ENCODE peak calls at places on chromosomes 7 and 10, in eight cellular contexts. One of them, this sample, is unnamed.

GRCh38 chr7:37031571-37032257 is 307.4 kb upstream of the AOAH start:
- DNase-seq in Calu3: peak
- DNase-seq in tibial nerve: peak
- DNase-seq in fibroblast of mammary gland: peak
- DNase-seq in AG09319: peak
- DNase-seq in AG04450: peak
- DNase-seq in thoracic aorta: peak
- DNase-seq in IMR-90: peak
- DNase-seq in this sample: peak

GRCh38 chr7:7014827-7015610 is 167.3 kb upstream of the C1GALT1 start:
- DNase-seq in AG04450: no peak
- DNase-seq in IMR-90: no peak
- DNase-seq in fibroblast of mammary gland: no peak
- DNase-seq in tibial nerve: no peak
- DNase-seq in Calu3: no peak
- DNase-seq in AG09319: no peak
- DNase-seq in thoracic aorta: no peak
- DNase-seq in this sample: no peak

GRCh38 chr7:6248581-6248980 is 23.8 kb downstream of the CYTH3 start:
- DNase-seq in thoracic aorta: no peak
- DNase-seq in AG09319: no peak
- DNase-seq in fibroblast of mammary gland: peak
- DNase-seq in AG04450: peak
- DNase-seq in Calu3: no peak
- DNase-seq in IMR-90: peak
- DNase-seq in tibial nerve: no peak
- DNase-seq in this sample: peak

GRCh38 chr10:59252491-59252890 is 76.0 kb downstream of the PHYHIPL start:
- DNase-seq in thoracic aorta: no peak
- DNase-seq in tibial nerve: no peak
- DNase-seq in Calu3: no peak
- DNase-seq in fibroblast of mammary gland: no peak
- DNase-seq in AG09319: no peak
- DNase-seq in IMR-90: no peak
- DNase-seq in AG04450: no peak
- DNase-seq in this sample: no peak

GRCh38 chr10:63707254-63707910 is 186.2 kb downstream of the REEP3 start:
- DNase-seq in IMR-90: peak
- DNase-seq in thoracic aorta: no peak
- DNase-seq in Calu3: peak
- DNase-seq in AG09319: peak
- DNase-seq in AG04450: peak
- DNase-seq in tibial nerve: peak
- DNase-seq in fibroblast of mammary gland: peak
- DNase-seq in this sample: peak

GRCh38 chr10:78381072-78381471 is 347.4 kb downstream of the RPS24 start:
- DNase-seq in tibial nerve: no peak
- DNase-seq in AG09319: no peak
- DNase-seq in Calu3: no peak
- DNase-seq in IMR-90: no peak
- DNase-seq in AG04450: no peak
- DNase-seq in thoracic aorta: no peak
- DNase-seq in fibroblast of mammary gland: no peak
- DNase-seq in this sample: no peak

GRCh38 chr10:5046410-5046809 is 42.8 kb upstream of the AKR1C2 start:
- DNase-seq in fibroblast of mammary gland: no peak
- DNase-seq in Calu3: no peak
- DNase-seq in tibial nerve: no peak
- DNase-seq in thoracic aorta: no peak
- DNase-seq in AG04450: no peak
- DNase-seq in IMR-90: no peak
- DNase-seq in AG09319: no peak
- DNase-seq in this sample: no peak

GRCh38 chr7:101112233-101112632 is 14.7 kb upstream of the SERPINE1 start:
- DNase-seq in Calu3: no peak
- DNase-seq in fibroblast of mammary gland: peak
- DNase-seq in tibial nerve: peak
- DNase-seq in AG09319: no peak
- DNase-seq in thoracic aorta: no peak
- DNase-seq in AG04450: no peak
- DNase-seq in IMR-90: no peak
- DNase-seq in this sample: peak

GRCh38 chr10:3532644-3533043 is 252.4 kb downstream of the KLF6 start:
- DNase-seq in IMR-90: no peak
- DNase-seq in Calu3: peak
- DNase-seq in AG04450: no peak
- DNase-seq in AG09319: no peak
- DNase-seq in tibial nerve: no peak
- DNase-seq in fibroblast of mammary gland: no peak
- DNase-seq in thoracic aorta: no peak
- DNase-seq in this sample: peak

GRCh38 chr7:103048833-103049232 is 25.8 kb downstream of the FBXL13 start:
- DNase-seq in tibial nerve: no peak
- DNase-seq in fibroblast of mammary gland: peak
- DNase-seq in AG04450: no peak
- DNase-seq in IMR-90: peak
- DNase-seq in Calu3: no peak
- DNase-seq in AG09319: no peak
- DNase-seq in thoracic aorta: no peak
- DNase-seq in this sample: peak

GRCh38 chr7:128217030-128217805 is 23.9 kb upstream of the LEP start:
- DNase-seq in AG04450: no peak
- DNase-seq in Calu3: no peak
- DNase-seq in AG09319: no peak
- DNase-seq in fibroblast of mammary gland: peak
- DNase-seq in thoracic aorta: no peak
- DNase-seq in tibial nerve: no peak
- DNase-seq in IMR-90: peak
- DNase-seq in this sample: peak

GRCh38 chr10:36373424-36374096 is 731.5 kb upstream of the FZD8 start:
- DNase-seq in Calu3: no peak
- DNase-seq in thoracic aorta: no peak
- DNase-seq in fibroblast of mammary gland: no peak
- DNase-seq in AG09319: no peak
- DNase-seq in tibial nerve: no peak
- DNase-seq in IMR-90: no peak
- DNase-seq in AG04450: no peak
- DNase-seq in this sample: no peak

GRCh38 chr10:108544500-108545120 is 1378.7 kb downstream of the XPNPEP1 start:
- DNase-seq in tibial nerve: peak
- DNase-seq in IMR-90: peak
- DNase-seq in Calu3: peak
- DNase-seq in AG09319: peak
- DNase-seq in AG04450: no peak
- DNase-seq in fibroblast of mammary gland: peak
- DNase-seq in thoracic aorta: no peak
- DNase-seq in this sample: peak

GRCh38 chr7:77202544-77202976 is 2.9 kb upstream of the FGL2 start:
- DNase-seq in AG04450: no peak
- DNase-seq in IMR-90: no peak
- DNase-seq in Calu3: no peak
- DNase-seq in AG09319: no peak
- DNase-seq in fibroblast of mammary gland: no peak
- DNase-seq in thoracic aorta: no peak
- DNase-seq in tibial nerve: no peak
- DNase-seq in this sample: no peak

GRCh38 chr7:4234498-4234855 is 447.6 kb upstream of the FOXK1 start:
- DNase-seq in IMR-90: no peak
- DNase-seq in AG04450: no peak
- DNase-seq in fibroblast of mammary gland: no peak
- DNase-seq in tibial nerve: no peak
- DNase-seq in Calu3: no peak
- DNase-seq in thoracic aorta: no peak
- DNase-seq in AG09319: no peak
- DNase-seq in this sample: no peak

GRCh38 chr7:98357751-98358161 is 43.1 kb downstream of the BAIAP2L1 start:
- DNase-seq in thoracic aorta: no peak
- DNase-seq in AG04450: no peak
- DNase-seq in AG09319: no peak
- DNase-seq in fibroblast of mammary gland: peak
- DNase-seq in tibial nerve: no peak
- DNase-seq in IMR-90: peak
- DNase-seq in Calu3: peak
- DNase-seq in this sample: peak

GRCh38 chr10:71271626-71272025 is 47.4 kb upstream of the SLC29A3 start:
- DNase-seq in Calu3: no peak
- DNase-seq in IMR-90: peak
- DNase-seq in AG09319: no peak
- DNase-seq in AG04450: no peak
- DNase-seq in tibial nerve: no peak
- DNase-seq in thoracic aorta: no peak
- DNase-seq in fibroblast of mammary gland: no peak
- DNase-seq in this sample: no peak

GRCh38 chr10:62017141-62017870 is 115.8 kb downstream of the ARID5B start:
- DNase-seq in tibial nerve: no peak
- DNase-seq in Calu3: no peak
- DNase-seq in AG09319: peak
- DNase-seq in thoracic aorta: no peak
- DNase-seq in fibroblast of mammary gland: peak
- DNase-seq in IMR-90: no peak
- DNase-seq in AG04450: no peak
- DNase-seq in this sample: no peak

GRCh38 chr10:32077896-32078295 is 21.7 kb upstream of the KIF5B start:
- DNase-seq in fibroblast of mammary gland: peak
- DNase-seq in thoracic aorta: no peak
- DNase-seq in AG09319: no peak
- DNase-seq in IMR-90: peak
- DNase-seq in tibial nerve: no peak
- DNase-seq in AG04450: no peak
- DNase-seq in Calu3: no peak
- DNase-seq in this sample: peak

DNA sequence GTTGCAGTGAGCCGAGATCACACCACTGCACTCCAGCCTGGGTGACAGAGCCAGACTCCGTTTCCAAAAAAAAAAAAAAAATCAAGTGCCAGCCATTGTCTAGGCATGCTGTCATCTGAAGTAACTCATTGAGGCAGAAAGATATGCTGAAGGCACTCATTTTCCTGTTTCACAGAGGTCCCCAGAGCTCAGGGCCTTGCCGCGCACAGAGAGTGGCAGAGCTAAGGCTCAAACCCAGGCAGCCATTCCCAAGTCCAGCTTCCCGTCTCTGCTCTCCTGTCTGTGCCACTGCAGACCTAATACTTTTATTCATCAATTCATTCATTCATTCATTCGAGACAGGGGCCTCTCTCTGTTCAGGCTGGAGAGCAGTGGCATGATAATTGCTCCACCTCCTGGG is 3.5 kb downstream of the GRIFIN start:
- DNase-seq in AG04450: no peak
- DNase-seq in fibroblast of mammary gland: no peak
- DNase-seq in AG09319: no peak
- DNase-seq in Calu3: no peak
- DNase-seq in tibial nerve: no peak
- DNase-seq in IMR-90: no peak
- DNase-seq in thoracic aorta: no peak
- DNase-seq in this sample: no peak
- TF ChIP-seq CTCF in AG04450: no peak
- TF ChIP-seq CTCF in fibroblast of mammary gland: no peak
- TF ChIP-seq CTCF in AG09319: no peak
- TF ChIP-seq CTCF in Calu3: no peak
- TF ChIP-seq CTCF in tibial nerve: no peak
- TF ChIP-seq CTCF in IMR-90: no peak
- TF ChIP-seq CTCF in thoracic aorta: no peak
- TF ChIP-seq CTCF in this sample: no peak

GRCh38 chr7:43248961-43249807 is 136.7 kb downstream of the HECW1 start:
- DNase-seq in Calu3: peak
- DNase-seq in thoracic aorta: no peak
- DNase-seq in AG04450: peak
- DNase-seq in fibroblast of mammary gland: peak
- DNase-seq in AG09319: peak
- DNase-seq in IMR-90: peak
- DNase-seq in tibial nerve: no peak
- DNase-seq in this sample: peak
- TF ChIP-seq CTCF in Calu3: no peak
- TF ChIP-seq CTCF in thoracic aorta: no peak
- TF ChIP-seq CTCF in AG04450: no peak
- TF ChIP-seq CTCF in fibroblast of mammary gland: no peak
- TF ChIP-seq CTCF in AG09319: no peak
- TF ChIP-seq CTCF in IMR-90: no peak
- TF ChIP-seq CTCF in tibial nerve: no peak
- TF ChIP-seq CTCF in this sample: no peak

DNA sequence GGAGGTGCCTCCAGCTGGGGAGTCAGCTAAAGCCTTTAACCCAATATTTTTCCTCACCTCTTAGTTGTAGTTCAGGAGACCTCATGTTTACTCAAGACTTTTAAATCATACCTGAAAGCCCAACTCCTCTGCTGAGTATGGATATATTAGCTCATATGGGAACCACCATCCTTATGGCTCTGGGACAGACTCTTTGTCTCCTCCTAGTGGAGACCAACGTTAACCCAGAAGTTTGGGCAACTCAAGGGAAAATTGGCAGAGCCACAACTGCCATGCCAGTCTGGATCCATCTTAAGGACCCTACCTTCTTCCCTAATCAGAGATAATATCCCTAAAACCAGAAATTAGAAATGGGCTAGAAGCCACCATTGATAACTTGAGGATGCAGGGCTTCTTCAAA is 80.8 kb downstream of the TMEM106B start:
- DNase-seq in thoracic aorta: no peak
- DNase-seq in fibroblast of mammary gland: peak
- DNase-seq in IMR-90: peak
- DNase-seq in AG04450: no peak
- DNase-seq in AG09319: no peak
- DNase-seq in tibial nerve: no peak
- DNase-seq in Calu3: no peak
- DNase-seq in this sample: peak
- TF ChIP-seq CTCF in thoracic aorta: no peak
- TF ChIP-seq CTCF in fibroblast of mammary gland: peak
- TF ChIP-seq CTCF in IMR-90: peak
- TF ChIP-seq CTCF in AG04450: peak
- TF ChIP-seq CTCF in AG09319: no peak
- TF ChIP-seq CTCF in tibial nerve: no peak
- TF ChIP-seq CTCF in Calu3: peak
- TF ChIP-seq CTCF in this sample: no peak

GRCh38 chr10:86333813-86334514 is 32.6 kb downstream of the GRID1 start:
- DNase-seq in AG04450: no peak
- DNase-seq in AG09319: no peak
- DNase-seq in Calu3: no peak
- DNase-seq in tibial nerve: no peak
- DNase-seq in IMR-90: no peak
- DNase-seq in fibroblast of mammary gland: no peak
- DNase-seq in thoracic aorta: no peak
- DNase-seq in this sample: no peak

GRCh38 chr10:86329093-86329710 is 37.4 kb downstream of the GRID1 start:
- DNase-seq in Calu3: no peak
- DNase-seq in AG04450: no peak
- DNase-seq in tibial nerve: no peak
- DNase-seq in AG09319: no peak
- DNase-seq in fibroblast of mammary gland: no peak
- DNase-seq in IMR-90: no peak
- DNase-seq in thoracic aorta: no peak
- DNase-seq in this sample: no peak

GRCh38 chr10:86331861-86332260 is 34.7 kb downstream of the GRID1 start:
- DNase-seq in fibroblast of mammary gland: no peak
- DNase-seq in Calu3: no peak
- DNase-seq in AG09319: no peak
- DNase-seq in AG04450: no peak
- DNase-seq in tibial nerve: no peak
- DNase-seq in thoracic aorta: no peak
- DNase-seq in IMR-90: no peak
- DNase-seq in this sample: no peak

GRCh38 chr10:86329896-86330680 is 36.5 kb downstream of the GRID1 start:
- DNase-seq in IMR-90: no peak
- DNase-seq in thoracic aorta: no peak
- DNase-seq in AG09319: no peak
- DNase-seq in tibial nerve: no peak
- DNase-seq in AG04450: no peak
- DNase-seq in fibroblast of mammary gland: no peak
- DNase-seq in Calu3: no peak
- DNase-seq in this sample: no peak

GRCh38 chr10:86330778-86331763 is 35.5 kb downstream of the GRID1 start:
- DNase-seq in IMR-90: no peak
- DNase-seq in thoracic aorta: no peak
- DNase-seq in AG09319: no peak
- DNase-seq in AG04450: no peak
- DNase-seq in tibial nerve: no peak
- DNase-seq in fibroblast of mammary gland: no peak
- DNase-seq in Calu3: no peak
- DNase-seq in this sample: no peak
- TF ChIP-seq CTCF in IMR-90: no peak
- TF ChIP-seq CTCF in thoracic aorta: no peak
- TF ChIP-seq CTCF in AG09319: no peak
- TF ChIP-seq CTCF in AG04450: no peak
- TF ChIP-seq CTCF in tibial nerve: no peak
- TF ChIP-seq CTCF in fibroblast of mammary gland: no peak
- TF ChIP-seq CTCF in Calu3: no peak
- TF ChIP-seq CTCF in this sample: no peak